ENCODE peak calls at places on chromosomes 13 and 19, in seven cellular contexts. D, J, O, S, M, N and H are unnamed samples.

GRCh38 chr19:11452814-11453335 is 17.4 kb downstream of the PRKCSH start:
- DNase-seq in D (no peak), J (no peak), O (no peak), S (no peak), M (no peak), N (no peak), H (no peak)

GRCh38 chr19:6414033-6414643 is 10.5 kb downstream of the KHSRP start:
- DNase-seq in D (no peak), J (no peak), O (no peak), S (no peak), M (no peak), N (no peak), H (no peak)

GRCh38 chr13:99659234-99659633 is 158.0 kb downstream of the TM9SF2 start:
- DNase-seq in D (no peak), J (no peak), O (no peak), S (no peak), M (no peak), N (no peak), H (no peak)

GRCh38 chr19:29676586-29676985 is 11.3 kb downstream of the PLEKHF1 start:
- DNase-seq in D (no peak), J (no peak), O (no peak), S (no peak), M (no peak), N (no peak), H (no peak)

GRCh38 chr13:113848431-113849260 is 15.2 kb downstream of the GAS6 start:
- DNase-seq in D (peak), J (no peak), O (no peak), S (no peak), M (no peak), N (no peak), H (no peak)

GRCh38 chr13:43786766-43787517 is at the start of gene ENOX1:
- DNase-seq in D (peak), J (no peak), O (no peak), S (peak), M (peak), N (peak), H (peak)

GRCh38 chr13:103788061-103788652 is 721.9 kb upstream of the SLC10A2 start:
- DNase-seq in D (no peak), J (no peak), O (no peak), S (no peak), M (no peak), N (no peak), H (no peak)

GRCh38 chr13:42815686-42816085 is 34.3 kb downstream of the FAM216B start:
- DNase-seq in D (no peak), J (no peak), O (no peak), S (no peak), M (no peak), N (peak), H (no peak)

GRCh38 chr19:40322951-40323615 is 25.1 kb downstream of the C19orf47 start:
- DNase-seq in D (no peak), J (no peak), O (no peak), S (no peak), M (no peak), N (no peak), H (no peak)

GRCh38 chr19:51186323-51186722 is 38.6 kb upstream of the CD33 start:
- DNase-seq in D (no peak), J (no peak), O (no peak), S (no peak), M (no peak), N (no peak), H (no peak)

GRCh38 chr13:23557733-23558132 is 12.5 kb upstream of the TNFRSF19 start:
- DNase-seq in D (no peak), J (no peak), O (no peak), S (no peak), M (no peak), N (no peak), H (no peak)

GRCh38 chr13:31670831-31671617 is 68.3 kb upstream of the RXFP2 start:
- DNase-seq in D (no peak), J (no peak), O (no peak), S (no peak), M (no peak), N (no peak), H (no peak)